ENCODE peak calls at places on chromosomes 7 and 10, in four cellular contexts. One of them, this sample, is unnamed.

GRCh38 chr10:124000792-124001201 is 92.6 kb downstream of the CHST15 start:
- DNase-seq in NCI-H1092 treated with DMSO at 0.1 percent for 48 hours: no peak
- DNase-seq in AG08395: peak
- DNase-seq in activated T-cell treated with anti-CD3 and anti-CD28 coated beads for 48 hours: no peak
- DNase-seq in this sample: no peak

GRCh38 chr10:99930731-99931550 is 78.8 kb downstream of the DNMBP start:
- DNase-seq in NCI-H1092 treated with DMSO at 0.1 percent for 48 hours: no peak
- DNase-seq in AG08395: no peak
- DNase-seq in activated T-cell treated with anti-CD3 and anti-CD28 coated beads for 48 hours: no peak
- DNase-seq in this sample: no peak

GRCh38 chr7:33261585-33261984 is 132.2 kb downstream of the BBS9 start:
- DNase-seq in NCI-H1092 treated with DMSO at 0.1 percent for 48 hours: no peak
- DNase-seq in AG08395: no peak
- DNase-seq in activated T-cell treated with anti-CD3 and anti-CD28 coated beads for 48 hours: no peak
- DNase-seq in this sample: no peak

GRCh38 chr10:35992107-35992506 is 350.0 kb upstream of the FZD8 start:
- DNase-seq in NCI-H1092 treated with DMSO at 0.1 percent for 48 hours: no peak
- DNase-seq in AG08395: no peak
- DNase-seq in activated T-cell treated with anti-CD3 and anti-CD28 coated beads for 48 hours: no peak
- DNase-seq in this sample: no peak

GRCh38 chr10:7915923-7916322 is 97.6 kb downstream of the TAF3 start:
- DNase-seq in NCI-H1092 treated with DMSO at 0.1 percent for 48 hours: peak
- DNase-seq in AG08395: peak
- DNase-seq in activated T-cell treated with anti-CD3 and anti-CD28 coated beads for 48 hours: no peak
- DNase-seq in this sample: no peak

GRCh38 chr10:34109952-34110702 is 705.0 kb downstream of the PARD3 start:
- DNase-seq in NCI-H1092 treated with DMSO at 0.1 percent for 48 hours: no peak
- DNase-seq in AG08395: peak
- DNase-seq in activated T-cell treated with anti-CD3 and anti-CD28 coated beads for 48 hours: no peak
- DNase-seq in this sample: no peak

GRCh38 chr7:133434246-133434865 is 181.5 kb downstream of the EXOC4 start:
- DNase-seq in NCI-H1092 treated with DMSO at 0.1 percent for 48 hours: no peak
- DNase-seq in AG08395: peak
- DNase-seq in activated T-cell treated with anti-CD3 and anti-CD28 coated beads for 48 hours: no peak
- DNase-seq in this sample: no peak

GRCh38 chr7:99476107-99476506 is 3.4 kb downstream of the ZNF789 start:
- DNase-seq in NCI-H1092 treated with DMSO at 0.1 percent for 48 hours: no peak
- DNase-seq in AG08395: no peak
- DNase-seq in activated T-cell treated with anti-CD3 and anti-CD28 coated beads for 48 hours: no peak
- DNase-seq in this sample: no peak

GRCh38 chr7:17298840-17299476 is 506 bp downstream of the AHR start:
- DNase-seq in NCI-H1092 treated with DMSO at 0.1 percent for 48 hours: peak
- DNase-seq in AG08395: peak
- DNase-seq in activated T-cell treated with anti-CD3 and anti-CD28 coated beads for 48 hours: peak
- DNase-seq in this sample: peak

GRCh38 chr7:76359111-76359986 is 558 bp upstream of the YWHAG start:
- DNase-seq in NCI-H1092 treated with DMSO at 0.1 percent for 48 hours: peak
- DNase-seq in AG08395: peak
- DNase-seq in activated T-cell treated with anti-CD3 and anti-CD28 coated beads for 48 hours: peak
- DNase-seq in this sample: peak

This sample was measured in stimulated activated CD4-positive, alpha-beta T cell treated with anti-CD3 and anti-CD28 coated beads, Interleukin-12 subunit alpha, Interleukin-12 subunit beta, amount 100 ng/mL, for 48 hours.